ENCODE peak calls at places on chromosomes 16 and 17, in five cellular contexts. V, I, T, H and K are unnamed samples.

GRCh38 chr16:89572042-89572441 is 3.5 kb upstream of the CPNE7 start:
- DNase-seq in V (no peak), I (no peak), T (no peak), H (no peak), K (no peak)

GRCh38 chr17:61565213-61565612 is 25.8 kb downstream of the NACA2 start:
- DNase-seq in V (no peak), I (no peak), T (no peak), H (no peak), K (no peak)

GRCh38 chr16:68286153-68287074 is 22.1 kb downstream of the SLC7A6 start:
- DNase-seq in V (no peak), I (no peak), T (no peak), H (no peak), K (peak; percentile 41)

GRCh38 chr17:70041061-70041460 is 34.0 kb upstream of the KCNJ16 start:
- DNase-seq in V (no peak), I (no peak), T (no peak), H (no peak), K (no peak)

GRCh38 chr16:22673463-22673862 is 140.5 kb upstream of the HS3ST2 start:
- DNase-seq in V (no peak), I (no peak), T (no peak), H (no peak), K (no peak)

GRCh38 chr17:81868674-81869220 is 2.4 kb downstream of the ARHGDIA start:
- DNase-seq in V (peak; percentile 79), I (no peak), T (no peak), H (peak; percentile 80), K (no peak)

GRCh38 chr17:75774988-75775668 is 9.5 kb upstream of the UNK start:
- DNase-seq in V (no peak), I (no peak), T (no peak), H (peak; percentile 45), K (no peak)

GRCh38 chr16:50027829-50028228 is 2.8 kb downstream of the CNEP1R1 start:
- DNase-seq in V (no peak), I (no peak), T (no peak), H (no peak), K (no peak)

GRCh38 chr17:74574489-74575142 is 7.3 kb upstream of the CD300H start:
- DNase-seq in V (no peak), I (no peak), T (no peak), H (no peak), K (no peak)

GRCh38 chr17:60390881-60391418 is 983 bp downstream of the USP32 start:
- DNase-seq in V (peak; percentile 55), I (peak; percentile 58), T (no peak), H (peak; percentile 54), K (peak; percentile 33)

GRCh38 chr17:2107050-2107449 is 52.1 kb downstream of the HIC1 start:
- DNase-seq in V (no peak), I (no peak), T (no peak), H (no peak), K (no peak)

GRCh38 chr17:41965694-41966375 is 760 bp upstream of the CNP start:
- DNase-seq in V (peak; percentile 42), I (no peak), T (no peak), H (peak; percentile 6), K (peak; percentile 71)

GRCh38 chr17:64780096-64781012 is 118.2 kb upstream of the SMURF2 start:
- DNase-seq in V (no peak), I (no peak), T (no peak), H (no peak), K (peak; percentile 92)

GRCh38 chr16:49876716-49877129 is 20.8 kb upstream of the ZNF423 start:
- DNase-seq in V (peak; percentile 37), I (no peak), T (no peak), H (no peak), K (peak; percentile 41)

GRCh38 chr16:24853830-24854229 is 8.1 kb downstream of the SLC5A11 start:
- DNase-seq in V (peak; percentile 96), I (peak; percentile 82), T (no peak), H (peak; percentile 66), K (no peak)

GRCh38 chr16:75296606-75297005 is 45.2 kb upstream of the BCAR1 start:
- DNase-seq in V (no peak), I (peak; percentile 17), T (no peak), H (peak; percentile 28), K (no peak)

GRCh38 chr16:30122621-30123160 is 329 bp downstream of the MAPK3 start:
- DNase-seq in V (no peak), I (no peak), T (no peak), H (no peak), K (peak; percentile 28)

GRCh38 chr16:80303691-80304090 is 237.1 kb upstream of the DYNLRB2 start:
- DNase-seq in V (no peak), I (no peak), T (no peak), H (no peak), K (no peak)

GRCh38 chr16:57371494-57372371 is 557 bp upstream of the CX3CL1 start:
- DNase-seq in V (no peak), I (no peak), T (no peak), H (no peak), K (no peak)

GRCh38 chr17:5758651-5759050 is 174.3 kb upstream of the NLRP1 start:
- DNase-seq in V (peak; percentile 45), I (no peak), T (no peak), H (peak; percentile 27), K (no peak)

GRCh38 chr16:88610080-88610479 is 28.3 kb upstream of the IL17C start:
- DNase-seq in V (no peak), I (no peak), T (no peak), H (no peak), K (no peak)

GRCh38 chr16:84633622-84634021 is 14.7 kb upstream of the KLHL36 start:
- DNase-seq in V (no peak), I (no peak), T (no peak), H (peak; percentile 40), K (no peak)

GRCh38 chr16:69848635-69849545 is 86.8 kb downstream of the WWP2 start:
- DNase-seq in V (peak; percentile 93), I (peak; percentile 9), T (peak; percentile 32), H (peak; percentile 96), K (no peak)

GRCh38 chr17:12859520-12859919 is 70.2 kb downstream of the ARHGAP44 start:
- DNase-seq in V (peak; percentile 39), I (no peak), T (no peak), H (no peak), K (no peak)

GRCh38 chr17:81591971-81592370 is 39.8 kb upstream of the FAAP100 start:
- DNase-seq in V (no peak), I (no peak), T (no peak), H (no peak), K (no peak)

GRCh38 chr17:63621229-63621683 is 961 bp upstream of the MAP3K3 start:
- DNase-seq in V (no peak), I (no peak), T (no peak), H (no peak), K (no peak)

GRCh38 chr16:27389272-27389961 is 12.6 kb upstream of the IL21R start:
- DNase-seq in V (no peak), I (no peak), T (no peak), H (no peak), K (no peak)

GRCh38 chr17:65231662-65232335 is 94.6 kb downstream of the RGS9 start:
- DNase-seq in V (peak; percentile 78), I (no peak), T (peak; percentile 57), H (peak; percentile 85), K (peak; percentile 67)

GRCh38 chr16:48862087-48862532 is 252.1 kb upstream of the N4BP1 start:
- DNase-seq in V (peak; percentile 38), I (no peak), T (peak; percentile 88), H (peak; percentile 12), K (no peak)